ENCODE peak calls at places on chromosomes 7 and 10, in ten cellular contexts. I is stimulated activated CD4-positive, alpha-beta T cell treated with anti-CD3 and anti-CD28 coated beads, Interleukin-15, amount 100 ng/mL, for 24 hours; Q is NCI-H1417; W is T-helper 1 cell; X is activated T-helper 1 cell treated with Interleukin-2 at 50 U/mL for 16 hours; R is activated CD8-positive, alpha-beta memory T cell treated with anti-CD3 and anti-CD28 coated beads for 24 hours; U is NCI-H1092 treated with DMSO at 0.1 percent for 48 hours; L is MCF 10A; A is tibial artery; D is EL. C is an unnamed sample.

GRCh38 chr10:48195803-48196202 is 78.7 kb downstream of the FRMPD2 start:
- DNase-seq in I (no peak), Q (no peak), W (no peak), X (no peak), R (no peak), U (no peak), L (no peak), A (no peak), D (no peak), C (no peak)

GRCh38 chr10:60491162-60491561 is 101.5 kb upstream of the ANK3 start:
- DNase-seq in I (no peak), Q (no peak), W (no peak), X (no peak), R (no peak), U (no peak), L (no peak), A (no peak), D (no peak), C (no peak)

GRCh38 chr7:114416089-114416990 is 1.7 kb downstream of the FOXP2 start:
- DNase-seq in I (no peak), Q (peak; percentile 24), W (no peak), X (no peak), R (no peak), U (peak; percentile 45), L (no peak), A (no peak), D (no peak), C (no peak)

GRCh38 chr10:74432841-74433594 is 282.0 kb downstream of the ADK start:
- DNase-seq in I (no peak), Q (peak; percentile 5), W (no peak), X (no peak), R (no peak), U (no peak), L (no peak), A (no peak), D (peak; percentile 59), C (no peak)

GRCh38 chr10:103983367-103983911 is 16.5 kb downstream of the SLK start:
- DNase-seq in I (no peak), Q (no peak), W (no peak), X (no peak), R (no peak), U (no peak), L (no peak), A (no peak), D (no peak), C (peak; percentile 57)

GRCh38 chr10:75723319-75723965 is 292.0 kb downstream of the LRMDA start:
- DNase-seq in I (no peak), Q (no peak), W (no peak), X (no peak), R (no peak), U (no peak), L (no peak), A (no peak), D (no peak), C (peak; percentile 85)

GRCh38 chr7:51121945-51122425 is 194.6 kb downstream of the COBL start:
- DNase-seq in I (no peak), Q (no peak), W (no peak), X (no peak), R (no peak), U (no peak), L (no peak), A (no peak), D (no peak), C (peak; percentile 92)

GRCh38 chr7:96303686-96304443 is 18.0 kb downstream of the SLC25A13 start:
- DNase-seq in I (no peak), Q (no peak), W (no peak), X (no peak), R (no peak), U (no peak), L (no peak), A (no peak), D (peak; percentile 76), C (no peak)

GRCh38 chr7:36712015-36712414 is 12.3 kb downstream of the AOAH start:
- DNase-seq in I (no peak), Q (no peak), W (no peak), X (no peak), R (no peak), U (no peak), L (no peak), A (no peak), D (no peak), C (no peak)

GRCh38 chr10:132417249-132417878 is 20.4 kb downstream of the PWWP2B start:
- DNase-seq in I (no peak), Q (no peak), W (no peak), X (no peak), R (no peak), U (no peak), L (no peak), A (no peak), D (no peak), C (no peak)

GRCh38 chr7:115941703-115942268 is 88.8 kb downstream of the TFEC start:
- DNase-seq in I (no peak), Q (no peak), W (no peak), X (no peak), R (no peak), U (no peak), L (no peak), A (no peak), D (peak; percentile 28), C (peak; percentile 49)

GRCh38 chr7:1301054-1301811 is 68.6 kb downstream of the UNCX start:
- DNase-seq in I (no peak), Q (no peak), W (no peak), X (no peak), R (no peak), U (no peak), L (no peak), A (no peak), D (no peak), C (no peak)

GRCh38 chr10:71878327-71879034 is 27.4 kb upstream of the PSAP start:
- DNase-seq in I (peak; percentile 28), Q (no peak), W (no peak), X (no peak), R (no peak), U (no peak), L (no peak), A (no peak), D (no peak), C (no peak)

C was measured in endothelial cell of umbilical vein.